ENCODE peak calls at places on chromosomes 4 and X, in seven cellular contexts. N is effector memory CD4-positive, alpha-beta T cell; C is stimulated activated CD8-positive, alpha-beta memory T cell treated with anti-CD3 and anti-CD28 coated beads, Interleukin-15, amount 100 ng/mL, for 48 hours; X is kidney tubule cell; U is H7; I is GDM1; G is CD4-positive, alpha-beta T cell. Z is an unnamed sample.

GRCh38 chr4:26356067-26356466 is 35.3 kb downstream of the RBPJ start:
- DNase-seq in N (no peak), G (no peak), I (no peak), X (peak), C (no peak), U (no peak), Z (no peak)

GRCh38 chr4:33696066-33696465 is 2548.2 kb downstream of the ARAP2 start:
- DNase-seq in C (no peak), N (no peak), U (no peak), I (no peak), X (no peak), G (no peak), Z (no peak)

GRCh38 chrX:131827935-131828334 is 195.2 kb upstream of the STK26 start:
- DNase-seq in G (no peak), N (no peak), U (peak), C (peak), I (peak), X (no peak), Z (peak)

GRCh38 chrX:105775672-105776071 is 46.7 kb upstream of the NRK start:
- DNase-seq in G (no peak), C (no peak), X (no peak), U (no peak), I (no peak), N (no peak), Z (no peak)

GRCh38 chr4:119179011-119179410 is 33.5 kb upstream of the USP53 start:
- DNase-seq in I (no peak), G (no peak), N (no peak), C (no peak), U (no peak), X (no peak), Z (no peak)

GRCh38 chr4:89492476-89493110 is 185.0 kb upstream of the GPRIN3 start:
- DNase-seq in I (no peak), C (no peak), N (no peak), G (no peak), X (peak), U (no peak), Z (no peak)

GRCh38 chr4:147754037-147754445 is 22.2 kb downstream of the ARHGAP10 start:
- DNase-seq in G (no peak), C (no peak), N (no peak), X (peak), U (peak), I (no peak), Z (no peak)

GRCh38 chr4:173191623-173192041 is 23.0 kb downstream of the GALNT7 start:
- DNase-seq in U (no peak), C (no peak), G (no peak), X (peak), I (no peak), N (no peak), Z (no peak)

GRCh38 chrX:71859637-71860036 is 51.0 kb upstream of the NHSL2 start:
- DNase-seq in C (no peak), N (peak), X (peak), U (no peak), I (peak), G (peak), Z (peak)

GRCh38 chr4:128863314-128864075 is 54.0 kb downstream of the JADE1 start:
- DNase-seq in U (peak), G (peak), X (peak), C (no peak), N (peak), I (no peak), Z (peak)

GRCh38 chrX:10726647-10727046 is 106.3 kb upstream of the MID1 start:
- DNase-seq in N (no peak), U (no peak), G (no peak), I (no peak), C (no peak), X (peak), Z (no peak)

GRCh38 chrX:13653022-13653693 is at the start of gene TCEANC:
- DNase-seq in N (peak), X (peak), I (peak), C (peak), U (peak), G (peak), Z (peak)

GRCh38 chrX:153774576-153775292 is 6.1 kb upstream of the SRPK3 start:
- DNase-seq in X (no peak), I (no peak), U (peak), N (no peak), G (no peak), C (no peak), Z (no peak)

GRCh38 chr4:177444911-177445736 is 2.9 kb upstream of the AGA start:
- DNase-seq in I (no peak), G (no peak), N (no peak), X (no peak), U (no peak), C (no peak), Z (no peak)

GRCh38 chr4:162793571-162793970 is 373.1 kb downstream of the NAF1 start:
- DNase-seq in I (no peak), X (no peak), U (no peak), G (no peak), N (no peak), C (no peak), Z (no peak)

GRCh38 chr4:97558204-97558804 is 585.0 kb downstream of the STPG2 start:
- DNase-seq in U (peak), G (no peak), N (no peak), X (no peak), I (no peak), C (no peak), Z (no peak)

GRCh38 chrX:63743596-63743995 is 41.4 kb downstream of the ARHGEF9 start:
- DNase-seq in C (no peak), G (no peak), I (no peak), X (no peak), U (no peak), N (no peak), Z (no peak)